ENCODE peak calls at places on chromosomes 2 and 18, in six cellular contexts. O is heart right ventricle, B is A549, A is IMR-90, D is MM.1S, I is left ventricle myocardium inferior. X is an unnamed sample.

GRCh38 chr2:140376686-140377085 is 1596.5 kb upstream of the NXPH2 start:
- DNase-seq in A (no peak), O (no peak), D (no peak), B (no peak), I (no peak), X (no peak)

GRCh38 chr2:164826293-164827243 is 15.1 kb downstream of the COBLL1 start:
- DNase-seq in O (peak; percentile 17), D (peak; percentile 82), I (peak; percentile 29), A (peak; percentile 13), B (no peak), X (no peak)

GRCh38 chr2:146981921-146982320 is 862.9 kb upstream of the ACVR2A start:
- DNase-seq in B (no peak), A (peak; percentile 24), O (no peak), D (no peak), I (no peak), X (peak; percentile 14)

GRCh38 chr2:226795281-226796011 is 4.2 kb downstream of the IRS1 start:
- DNase-seq in D (no peak), O (peak; percentile 36), A (peak; percentile 56), B (no peak), I (no peak), X (peak; percentile 48)

GRCh38 chr2:132374961-132375360 is 41.6 kb upstream of the GPR39 start:
- DNase-seq in B (no peak), O (no peak), D (no peak), A (no peak), I (no peak), X (peak; percentile 42)

GRCh38 chr2:233145726-233146125 is 85.6 kb downstream of the INPP5D start:
- DNase-seq in I (no peak), B (no peak), A (no peak), O (no peak), D (no peak), X (no peak)

GRCh38 chr2:9637330-9637729 is 6.5 kb upstream of the YWHAQ start:
- DNase-seq in D (no peak), I (no peak), B (no peak), O (no peak), A (peak; percentile 74), X (no peak)

GRCh38 chr2:6526093-6526824 is 339.4 kb downstream of the CMPK2 start:
- DNase-seq in D (peak; percentile 19), O (no peak), B (no peak), I (no peak), A (no peak), X (no peak)

GRCh38 chr2:132668189-132668833 is 1.7 kb downstream of the LYPD1 start:
- DNase-seq in O (peak; percentile 10), B (peak; percentile 16), I (no peak), A (no peak), D (no peak), X (no peak)

GRCh38 chr2:238408615-238409340 is 17.9 kb upstream of the ASB1 start:
- DNase-seq in I (no peak), A (no peak), O (no peak), B (no peak), D (no peak), X (no peak)

GRCh38 chr2:63654959-63655358 is 66.2 kb downstream of the MDH1 start:
- DNase-seq in D (no peak), A (no peak), O (no peak), B (no peak), I (no peak), X (peak; percentile 42)

GRCh38 chr2:34570266-34570872 is 971.3 kb upstream of the FAM98A start:
- DNase-seq in A (no peak), I (no peak), O (no peak), D (peak; percentile 35), B (peak; percentile 47), X (no peak)

GRCh38 chr2:235320341-235320740 is 173.5 kb upstream of the AGAP1 start:
- DNase-seq in I (no peak), O (no peak), B (no peak), D (no peak), A (no peak), X (no peak)

GRCh38 chr18:59986139-59986538 is 86.3 kb downstream of the PMAIP1 start:
- DNase-seq in A (no peak), B (no peak), O (no peak), D (no peak), I (no peak), X (no peak)

GRCh38 chr18:48295586-48296311 is 113.4 kb downstream of the ZBTB7C start:
- DNase-seq in I (no peak), B (no peak), O (no peak), A (no peak), D (no peak), X (no peak)

GRCh38 chr2:148675708-148676107 is 31.2 kb downstream of the EPC2 start:
- DNase-seq in A (peak; percentile 54), B (no peak), D (no peak), O (no peak), I (no peak), X (peak; percentile 26)

GRCh38 chr2:14123436-14124103 is 508.9 kb upstream of the LRATD1 start:
- DNase-seq in D (no peak), I (no peak), A (no peak), O (no peak), B (no peak), X (no peak)

GRCh38 chr18:43170586-43170985 is 55.1 kb upstream of the RIT2 start:
- DNase-seq in I (no peak), D (no peak), A (no peak), B (no peak), O (no peak), X (no peak)

GRCh38 chr2:146734042-146734715 is 1110.7 kb upstream of the ACVR2A start:
- DNase-seq in O (no peak), D (peak; percentile 35), A (peak; percentile 41), I (no peak), B (peak; percentile 52), X (peak; percentile 51)

GRCh38 chr2:192148241-192148619 is 46.5 kb downstream of the TMEFF2 start:
- DNase-seq in A (no peak), B (no peak), I (no peak), O (no peak), D (no peak), X (no peak)

GRCh38 chr2:197239434-197239833 is 71.1 kb downstream of the ANKRD44 start:
- DNase-seq in D (peak; percentile 70), O (no peak), I (no peak), A (no peak), B (no peak), X (no peak)

GRCh38 chr18:76384114-76384790 is 110.8 kb downstream of the ZNF516 start:
- DNase-seq in I (no peak), O (no peak), B (no peak), D (no peak), A (no peak), X (no peak)

GRCh38 chr2:219784178-219784577 is 156.7 kb downstream of the SLC4A3 start:
- DNase-seq in O (no peak), I (no peak), B (no peak), A (no peak), D (no peak), X (no peak)

GRCh38 chr18:28039078-28039477 is 137.9 kb downstream of the CDH2 start:
- DNase-seq in B (peak; percentile 74), A (peak; percentile 34), D (no peak), O (no peak), I (no peak), X (peak; percentile 20)

GRCh38 chr2:12428324-12428723 is 288.4 kb upstream of the TRIB2 start:
- DNase-seq in I (no peak), B (no peak), A (peak; percentile 53), O (no peak), D (no peak), X (peak; percentile 49)

GRCh38 chr2:69298862-69299261 is 88.2 kb downstream of the GFPT1 start:
- DNase-seq in B (no peak), D (no peak), O (no peak), A (peak; percentile 74), I (no peak), X (peak; percentile 78)

GRCh38 chr2:234840336-234840735 is 111.5 kb upstream of the SH3BP4 start:
- DNase-seq in B (peak; percentile 87), O (no peak), I (no peak), A (peak; percentile 99), D (no peak), X (peak; percentile 92)

GRCh38 chr18:62399781-62400308 is 74.7 kb downstream of the TNFRSF11A start:
- DNase-seq in A (no peak), I (no peak), B (peak; percentile 60), O (no peak), D (no peak), X (no peak)

GRCh38 chr2:166344286-166345113 is 31.2 kb downstream of the SCN9A start:
- DNase-seq in D (peak; percentile 14), A (peak; percentile 87), I (no peak), B (no peak), O (no peak), X (peak; percentile 50)

GRCh38 chr18:57446322-57446721 is 11.1 kb downstream of the ONECUT2 start:
- DNase-seq in A (peak; percentile 4), O (no peak), D (peak; percentile 53), B (peak; percentile 58), I (no peak), X (peak; percentile 29)

GRCh38 chr2:25831744-25832449 is 46.4 kb downstream of the ASXL2 start:
- DNase-seq in I (no peak), O (no peak), A (no peak), B (no peak), D (no peak), X (no peak)

GRCh38 chr2:73252238-73253027 is 18.3 kb downstream of the CCT7 start:
- DNase-seq in B (no peak), I (no peak), A (no peak), O (no peak), D (no peak), X (no peak)

GRCh38 chr2:103435010-103435409 is 673.2 kb downstream of the TMEM182 start:
- DNase-seq in O (no peak), B (no peak), D (no peak), I (no peak), A (no peak), X (no peak)

DNA sequence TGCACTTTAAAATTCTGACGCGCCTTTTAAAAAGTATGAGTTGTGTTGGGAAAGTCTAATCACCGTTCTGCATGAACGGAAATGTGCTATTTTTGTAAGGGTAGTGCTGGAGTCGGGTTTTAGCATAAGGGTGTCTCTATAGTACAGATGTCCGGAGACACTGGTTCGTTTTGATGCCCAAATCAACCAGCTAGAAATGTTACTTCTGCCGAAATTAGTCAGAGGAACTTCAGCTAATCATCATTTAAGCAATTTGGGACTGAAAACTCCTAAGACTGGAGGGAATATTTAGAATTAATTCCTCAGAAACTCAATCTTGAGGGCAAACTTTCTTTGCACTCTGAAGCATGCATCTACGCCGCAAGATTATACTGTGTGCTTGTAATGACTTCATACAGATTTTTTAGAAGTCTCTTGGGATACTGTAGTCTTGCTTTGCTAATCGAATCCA is 270.7 kb upstream of the TCF4 start:
- DNase-seq in A (no peak), I (no peak), B (no peak), D (no peak), O (no peak), X (peak; percentile 48)
- H3K4me3 ChIP-seq in A (no peak overlapping the region), I (peak overlapping the region; percentile 55), B (no peak overlapping the region), D (no peak overlapping the region), O (peak overlapping the region; percentile 33), X (peak overlapping the region; percentile 53)

GRCh38 chr2:129757915-129758421 is 221.5 kb upstream of the RAB6C start:
- DNase-seq in B (no peak), O (no peak), I (peak; percentile 50), A (no peak), D (peak; percentile 37), X (no peak)
- H3K4me3 ChIP-seq in B (no peak overlapping the region), O (peak overlapping the region; percentile 41), I (peak overlapping the region; percentile 54), A (no peak overlapping the region), D (peak overlapping the region; percentile 63), X (no peak overlapping the region)

GRCh38 chr2:177585234-177585863 is 192.8 kb downstream of the AGPS start:
- DNase-seq in A (no peak), B (no peak), D (no peak), I (peak; percentile 37), O (no peak), X (no peak)
- H3K4me3 ChIP-seq in A (no peak overlapping the region), B (no peak overlapping the region), D (no peak overlapping the region), I (no peak overlapping the region), O (no peak overlapping the region), X (no peak overlapping the region)

GRCh38 chr18:25510096-25510495 is 158.1 kb upstream of the ZNF521 start:
- DNase-seq in B (no peak), D (no peak), O (no peak), A (no peak), I (no peak), X (no peak)
- H3K4me3 ChIP-seq in B (no peak overlapping the region), D (no peak overlapping the region), O (no peak overlapping the region), A (no peak overlapping the region), I (no peak overlapping the region), X (no peak overlapping the region)